ENCODE peak calls at places on chromosomes 1 and 21, in eight cellular contexts. One of them, this sample, is unnamed.

GRCh38 chr1:233520510-233521191 is 93.3 kb upstream of the KCNK1 start:
- DNase-seq in heart left ventricle: no peak
- DNase-seq in ovary: no peak
- DNase-seq in psoas muscle: no peak
- DNase-seq in trophoblast cell: no peak
- DNase-seq in caudate nucleus: peak
- DNase-seq in lower lobe of right lung: no peak
- DNase-seq in H9: no peak
- DNase-seq in this sample: no peak

GRCh38 chr1:201964266-201964665 is 9.0 kb downstream of the TIMM17A start:
- DNase-seq in heart left ventricle: no peak
- DNase-seq in ovary: no peak
- DNase-seq in psoas muscle: no peak
- DNase-seq in trophoblast cell: peak
- DNase-seq in caudate nucleus: no peak
- DNase-seq in lower lobe of right lung: no peak
- DNase-seq in H9: no peak
- DNase-seq in this sample: no peak

GRCh38 chr1:204085876-204086275 is 13.0 kb downstream of the SOX13 start:
- DNase-seq in heart left ventricle: no peak
- DNase-seq in ovary: no peak
- DNase-seq in psoas muscle: no peak
- DNase-seq in trophoblast cell: peak
- DNase-seq in caudate nucleus: no peak
- DNase-seq in lower lobe of right lung: no peak
- DNase-seq in H9: no peak
- DNase-seq in this sample: no peak

GRCh38 chr1:166418344-166418895 is 251.6 kb upstream of the FAM78B start:
- DNase-seq in heart left ventricle: no peak
- DNase-seq in ovary: no peak
- DNase-seq in psoas muscle: no peak
- DNase-seq in trophoblast cell: peak
- DNase-seq in caudate nucleus: peak
- DNase-seq in lower lobe of right lung: no peak
- DNase-seq in H9: no peak
- DNase-seq in this sample: no peak

GRCh38 chr1:61133048-61134019 is 51.0 kb downstream of the NFIA start:
- DNase-seq in heart left ventricle: no peak
- DNase-seq in ovary: no peak
- DNase-seq in psoas muscle: no peak
- DNase-seq in trophoblast cell: no peak
- DNase-seq in caudate nucleus: no peak
- DNase-seq in lower lobe of right lung: no peak
- DNase-seq in H9: no peak
- DNase-seq in this sample: no peak

GRCh38 chr21:43997766-43998742 is 14.1 kb upstream of the TRAPPC10 start:
- DNase-seq in heart left ventricle: no peak
- DNase-seq in ovary: no peak
- DNase-seq in psoas muscle: no peak
- DNase-seq in trophoblast cell: no peak
- DNase-seq in caudate nucleus: no peak
- DNase-seq in lower lobe of right lung: peak
- DNase-seq in H9: no peak
- DNase-seq in this sample: no peak

GRCh38 chr1:187157115-187157514 is 328.4 kb downstream of the PLA2G4A start:
- DNase-seq in heart left ventricle: no peak
- DNase-seq in ovary: no peak
- DNase-seq in psoas muscle: no peak
- DNase-seq in trophoblast cell: no peak
- DNase-seq in caudate nucleus: no peak
- DNase-seq in lower lobe of right lung: no peak
- DNase-seq in H9: no peak
- DNase-seq in this sample: no peak

GRCh38 chr1:191857600-191857999 is 300.7 kb upstream of the RGS18 start:
- DNase-seq in heart left ventricle: no peak
- DNase-seq in ovary: no peak
- DNase-seq in psoas muscle: no peak
- DNase-seq in trophoblast cell: peak
- DNase-seq in caudate nucleus: no peak
- DNase-seq in lower lobe of right lung: no peak
- DNase-seq in H9: no peak
- DNase-seq in this sample: no peak

GRCh38 chr1:176216031-176216430 is 8.9 kb upstream of the COP1 start:
- DNase-seq in heart left ventricle: no peak
- DNase-seq in ovary: no peak
- DNase-seq in psoas muscle: no peak
- DNase-seq in trophoblast cell: no peak
- DNase-seq in caudate nucleus: no peak
- DNase-seq in lower lobe of right lung: no peak
- DNase-seq in H9: no peak
- DNase-seq in this sample: no peak

GRCh38 chr1:94805912-94806311 is 14.2 kb upstream of the SLC44A3 start:
- DNase-seq in heart left ventricle: peak
- DNase-seq in ovary: peak
- DNase-seq in psoas muscle: no peak
- DNase-seq in trophoblast cell: peak
- DNase-seq in caudate nucleus: peak
- DNase-seq in lower lobe of right lung: peak
- DNase-seq in H9: peak
- DNase-seq in this sample: peak

GRCh38 chr1:237685553-237685952 is 205.2 kb downstream of the ZP4 start:
- DNase-seq in heart left ventricle: no peak
- DNase-seq in ovary: no peak
- DNase-seq in psoas muscle: no peak
- DNase-seq in trophoblast cell: no peak
- DNase-seq in caudate nucleus: no peak
- DNase-seq in lower lobe of right lung: no peak
- DNase-seq in H9: no peak
- DNase-seq in this sample: no peak

GRCh38 chr1:67688526-67689219 is 3.7 kb downstream of the GADD45A start:
- DNase-seq in heart left ventricle: no peak
- DNase-seq in ovary: no peak
- DNase-seq in psoas muscle: no peak
- DNase-seq in trophoblast cell: no peak
- DNase-seq in caudate nucleus: no peak
- DNase-seq in lower lobe of right lung: no peak
- DNase-seq in H9: no peak
- DNase-seq in this sample: no peak

GRCh38 chr1:162070094-162070748 is 730 bp downstream of the NOS1AP start:
- DNase-seq in heart left ventricle: no peak
- DNase-seq in ovary: peak
- DNase-seq in psoas muscle: peak
- DNase-seq in trophoblast cell: no peak
- DNase-seq in caudate nucleus: no peak
- DNase-seq in lower lobe of right lung: peak
- DNase-seq in H9: peak
- DNase-seq in this sample: no peak

GRCh38 chr1:197813741-197814140 is 38.5 kb upstream of the DENND1B start:
- DNase-seq in heart left ventricle: no peak
- DNase-seq in ovary: no peak
- DNase-seq in psoas muscle: no peak
- DNase-seq in trophoblast cell: no peak
- DNase-seq in caudate nucleus: no peak
- DNase-seq in lower lobe of right lung: no peak
- DNase-seq in H9: no peak
- DNase-seq in this sample: no peak

GRCh38 chr21:35616090-35616489 is 444.2 kb downstream of the SETD4 start:
- DNase-seq in heart left ventricle: no peak
- DNase-seq in ovary: no peak
- DNase-seq in psoas muscle: no peak
- DNase-seq in trophoblast cell: no peak
- DNase-seq in caudate nucleus: no peak
- DNase-seq in lower lobe of right lung: no peak
- DNase-seq in H9: no peak
- DNase-seq in this sample: no peak

GRCh38 chr1:51863384-51863783 is 15.1 kb downstream of the NRDC start:
- DNase-seq in heart left ventricle: no peak
- DNase-seq in ovary: no peak
- DNase-seq in psoas muscle: no peak
- DNase-seq in trophoblast cell: no peak
- DNase-seq in caudate nucleus: no peak
- DNase-seq in lower lobe of right lung: no peak
- DNase-seq in H9: no peak
- DNase-seq in this sample: no peak

GRCh38 chr1:64623750-64624445 is 121.0 kb upstream of the RAVER2 start:
- DNase-seq in heart left ventricle: no peak
- DNase-seq in ovary: peak
- DNase-seq in psoas muscle: no peak
- DNase-seq in trophoblast cell: no peak
- DNase-seq in caudate nucleus: no peak
- DNase-seq in lower lobe of right lung: no peak
- DNase-seq in H9: no peak
- DNase-seq in this sample: no peak

GRCh38 chr1:185853739-185854138 is 119.5 kb downstream of the HMCN1 start:
- DNase-seq in heart left ventricle: no peak
- DNase-seq in ovary: no peak
- DNase-seq in psoas muscle: no peak
- DNase-seq in trophoblast cell: peak
- DNase-seq in caudate nucleus: no peak
- DNase-seq in lower lobe of right lung: no peak
- DNase-seq in H9: no peak
- DNase-seq in this sample: no peak

GRCh38 chr1:1602941-1603506 is 3.1 kb upstream of the FNDC10 start:
- DNase-seq in heart left ventricle: no peak
- DNase-seq in ovary: no peak
- DNase-seq in psoas muscle: no peak
- DNase-seq in trophoblast cell: no peak
- DNase-seq in caudate nucleus: no peak
- DNase-seq in lower lobe of right lung: no peak
- DNase-seq in H9: no peak
- DNase-seq in this sample: no peak

GRCh38 chr1:222785553-222785952 is 29.3 kb upstream of the DISP1 start:
- DNase-seq in heart left ventricle: no peak
- DNase-seq in ovary: no peak
- DNase-seq in psoas muscle: no peak
- DNase-seq in trophoblast cell: peak
- DNase-seq in caudate nucleus: no peak
- DNase-seq in lower lobe of right lung: no peak
- DNase-seq in H9: no peak
- DNase-seq in this sample: no peak

GRCh38 chr1:16088996-16089395 is 15.5 kb upstream of the FAM131C start:
- DNase-seq in heart left ventricle: no peak
- DNase-seq in ovary: peak
- DNase-seq in psoas muscle: no peak
- DNase-seq in trophoblast cell: peak
- DNase-seq in caudate nucleus: no peak
- DNase-seq in lower lobe of right lung: no peak
- DNase-seq in H9: peak
- DNase-seq in this sample: no peak

DNA sequence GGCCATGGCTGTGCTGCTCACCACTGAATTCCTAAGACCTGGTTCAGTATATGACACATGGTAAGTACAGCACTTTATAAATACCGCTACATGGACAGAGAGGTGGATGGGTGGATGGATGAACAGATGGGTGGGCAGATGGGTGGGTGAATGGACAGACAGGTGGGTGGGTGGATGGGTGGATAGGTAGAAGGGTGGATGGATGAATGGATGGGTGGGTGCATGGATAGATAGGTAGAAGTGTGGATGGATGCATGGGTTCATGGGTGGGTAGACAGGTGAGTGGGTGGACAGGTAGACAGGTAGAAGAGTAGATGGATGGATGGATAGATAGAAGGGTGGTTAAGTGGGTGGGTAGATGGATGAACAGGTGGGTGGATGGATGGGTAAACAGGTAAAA is 54.8 kb downstream of the TMCO4 start:
- DNase-seq in heart left ventricle: no peak
- DNase-seq in ovary: no peak
- DNase-seq in psoas muscle: no peak
- DNase-seq in trophoblast cell: no peak
- DNase-seq in caudate nucleus: no peak
- DNase-seq in lower lobe of right lung: no peak
- DNase-seq in H9: no peak
- DNase-seq in this sample: no peak
- H3K27ac ChIP-seq in heart left ventricle: no peak
- H3K27ac ChIP-seq in ovary: no peak
- H3K27ac ChIP-seq in psoas muscle: no peak
- H3K27ac ChIP-seq in trophoblast cell: no peak
- H3K27ac ChIP-seq in caudate nucleus: no peak
- H3K27ac ChIP-seq in lower lobe of right lung: no peak
- H3K27ac ChIP-seq in H9: no peak
- H3K27ac ChIP-seq in this sample: no peak

GRCh38 chr1:169113613-169114119 is 7.2 kb downstream of the ATP1B1 start:
- DNase-seq in heart left ventricle: no peak
- DNase-seq in ovary: no peak
- DNase-seq in psoas muscle: no peak
- DNase-seq in trophoblast cell: peak
- DNase-seq in caudate nucleus: no peak
- DNase-seq in lower lobe of right lung: no peak
- DNase-seq in H9: peak
- DNase-seq in this sample: no peak
- H3K27ac ChIP-seq in heart left ventricle: peak
- H3K27ac ChIP-seq in ovary: peak
- H3K27ac ChIP-seq in psoas muscle: peak
- H3K27ac ChIP-seq in trophoblast cell: peak
- H3K27ac ChIP-seq in caudate nucleus: no peak
- H3K27ac ChIP-seq in lower lobe of right lung: no peak
- H3K27ac ChIP-seq in H9: no peak
- H3K27ac ChIP-seq in this sample: no peak

GRCh38 chr1:235113183-235113917 is 15.3 kb downstream of the TOMM20 start:
- DNase-seq in heart left ventricle: no peak
- DNase-seq in ovary: no peak
- DNase-seq in psoas muscle: no peak
- DNase-seq in trophoblast cell: peak
- DNase-seq in caudate nucleus: no peak
- DNase-seq in lower lobe of right lung: no peak
- DNase-seq in H9: no peak
- DNase-seq in this sample: no peak
- H3K27ac ChIP-seq in heart left ventricle: no peak
- H3K27ac ChIP-seq in ovary: no peak
- H3K27ac ChIP-seq in psoas muscle: no peak
- H3K27ac ChIP-seq in trophoblast cell: no peak
- H3K27ac ChIP-seq in caudate nucleus: no peak
- H3K27ac ChIP-seq in lower lobe of right lung: no peak
- H3K27ac ChIP-seq in H9: no peak
- H3K27ac ChIP-seq in this sample: no peak

DNA sequence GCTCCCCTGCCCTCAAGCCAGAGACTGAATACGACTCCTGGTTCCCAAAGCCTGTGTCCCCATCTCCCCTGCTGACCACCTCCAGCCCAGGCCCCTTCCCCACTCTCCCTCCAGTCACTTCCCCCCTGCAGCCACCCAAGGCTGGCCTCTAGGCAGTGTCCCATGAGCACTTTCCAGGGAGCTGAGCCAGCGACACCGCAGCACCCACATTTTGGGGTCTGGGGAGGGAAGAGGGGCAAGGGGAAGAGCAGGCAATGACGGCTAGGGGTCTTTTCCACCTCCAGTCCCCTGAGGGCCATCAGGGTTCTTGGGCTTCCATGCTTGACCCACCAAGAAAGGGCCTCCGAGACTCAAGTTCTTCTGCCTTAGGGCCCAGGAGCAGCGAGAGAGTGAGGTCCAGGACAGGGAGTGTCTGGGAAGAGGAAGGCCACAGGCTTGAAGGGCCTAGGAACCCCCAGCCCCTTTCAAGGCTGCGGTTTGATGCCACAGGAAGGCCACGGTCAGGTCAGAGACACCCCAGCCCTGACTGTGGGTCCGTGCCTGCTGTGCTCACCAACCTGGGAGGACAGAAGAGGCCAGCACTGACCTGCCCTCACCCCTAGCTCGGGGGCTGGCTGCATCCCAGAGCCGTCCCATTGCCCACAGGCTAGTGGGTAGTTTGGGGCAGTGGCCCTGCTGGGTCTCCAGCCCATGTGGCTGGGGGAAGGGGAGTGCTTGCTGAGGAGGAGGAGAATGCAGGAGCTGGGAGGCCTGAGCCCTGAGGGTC is 54.6 kb downstream of the WNT9A start:
- DNase-seq in heart left ventricle: peak
- DNase-seq in ovary: peak
- DNase-seq in psoas muscle: peak
- DNase-seq in trophoblast cell: no peak
- DNase-seq in caudate nucleus: no peak
- DNase-seq in lower lobe of right lung: peak
- DNase-seq in H9: peak
- DNase-seq in this sample: no peak
- H3K27ac ChIP-seq in heart left ventricle: no peak
- H3K27ac ChIP-seq in ovary: no peak
- H3K27ac ChIP-seq in psoas muscle: no peak
- H3K27ac ChIP-seq in trophoblast cell: peak
- H3K27ac ChIP-seq in caudate nucleus: no peak
- H3K27ac ChIP-seq in lower lobe of right lung: no peak
- H3K27ac ChIP-seq in H9: no peak
- H3K27ac ChIP-seq in this sample: no peak